ENCODE peak calls at places on chromosomes 7 and 10, in seven cellular contexts. Z, J, G, H, M, K and E are unnamed samples.
A peak's percentile ranks its signal among the peaks of the same experiment; 100 is the strongest.

GRCh38 chr7:54333952-54334351 is 208.2 kb upstream of the VSTM2A start:
- DNase-seq in G (no peak), M (no peak), J (no peak), K (peak; percentile 43), H (no peak), Z (no peak), E (no peak)

GRCh38 chr10:29409241-29410051 is 120.6 kb downstream of the LYZL1 start:
- DNase-seq in Z (peak; percentile 65), J (peak; percentile 23), G (no peak), M (peak; percentile 40), H (no peak), K (peak; percentile 84), E (peak; percentile 44)

GRCh38 chr7:106732045-106732444 is 71.1 kb upstream of the CCDC71L start:
- DNase-seq in G (no peak), M (no peak), Z (no peak), J (no peak), K (no peak), H (no peak), E (no peak)

GRCh38 chr10:12499587-12499986 is 150.2 kb downstream of the CAMK1D start:
- DNase-seq in J (no peak), H (no peak), M (no peak), G (no peak), K (no peak), Z (no peak), E (no peak)

GRCh38 chr10:132710036-132710686 is 75.8 kb downstream of the NKX6-2 start:
- DNase-seq in J (no peak), H (no peak), G (no peak), K (no peak), Z (no peak), M (no peak), E (no peak)

GRCh38 chr10:126904807-126905686 is at the start of gene DOCK1:
- DNase-seq in J (peak; percentile 29), Z (no peak), H (no peak), K (peak; percentile 80), G (peak; percentile 61), M (peak; percentile 81), E (peak; percentile 41)

GRCh38 chr10:3672220-3672619 is 112.8 kb downstream of the KLF6 start:
- DNase-seq in G (no peak), Z (no peak), H (no peak), K (no peak), J (no peak), M (no peak), E (no peak)

GRCh38 chr7:105876964-105877601 is 684 bp upstream of the ATXN7L1 start:
- DNase-seq in Z (no peak), G (peak; percentile 36), K (peak; percentile 49), M (peak; percentile 68), J (no peak), H (no peak), E (no peak)

GRCh38 chr10:31630866-31631567 is 297.6 kb downstream of the ARHGAP12 start:
- DNase-seq in Z (peak; percentile 67), H (no peak), M (no peak), G (no peak), J (no peak), K (no peak), E (no peak)

GRCh38 chr7:151598045-151598444 is 78.3 kb upstream of the RHEB start:
- DNase-seq in M (peak; percentile 91), Z (no peak), H (no peak), K (peak; percentile 68), J (peak; percentile 80), G (no peak), E (peak; percentile 54)

GRCh38 chr10:80787952-80788351 is 250.2 kb downstream of the SH2D4B start:
- DNase-seq in G (no peak), H (no peak), M (no peak), K (no peak), J (no peak), Z (no peak), E (no peak)

GRCh38 chr10:43863859-43864591 is 215.3 kb upstream of the ZNF32 start:
- DNase-seq in H (no peak), Z (no peak), J (no peak), M (peak; percentile 83), G (no peak), K (peak; percentile 57), E (peak; percentile 62)

GRCh38 chr7:1458676-1459511 is at the start of gene MICALL2:
- DNase-seq in G (no peak), M (peak; percentile 85), J (peak; percentile 58), K (peak; percentile 95), Z (no peak), H (no peak), E (peak; percentile 81)

GRCh38 chr10:74922921-74923320 is 96.5 kb downstream of the KAT6B start:
- DNase-seq in K (no peak), G (no peak), Z (no peak), M (peak; percentile 51), H (no peak), J (no peak), E (no peak)

GRCh38 chr10:24596531-24596930 is 127.2 kb downstream of the ARHGAP21 start:
- DNase-seq in J (no peak), G (no peak), M (no peak), H (no peak), Z (no peak), K (no peak), E (no peak)

GRCh38 chr7:42161723-42162122 is 75.3 kb downstream of the GLI3 start:
- DNase-seq in M (peak; percentile 73), K (no peak), H (no peak), J (peak; percentile 36), Z (no peak), G (no peak), E (no peak)

GRCh38 chr7:16801579-16801978 is 3.2 kb downstream of the AGR2 start:
- DNase-seq in M (no peak), H (no peak), J (no peak), Z (no peak), G (no peak), K (no peak), E (no peak)